ENCODE peak calls at places on chromosomes 4 and X, in eight cellular contexts. W, M, I, V, F, B, U and D are unnamed samples.

GRCh38 chrX:130386408-130386808 is 934 bp upstream of the GPR119 start:
- DNase-seq in W (no peak), M (no peak), I (no peak), V (no peak), F (no peak), B (no peak), U (no peak), D (no peak)

GRCh38 chr4:152220201-152220666 is 315.7 kb downstream of the FBXW7 start:
- DNase-seq in W (no peak), M (no peak), I (no peak), V (no peak), F (no peak), B (no peak), U (no peak), D (no peak)

GRCh38 chr4:5943561-5943960 is 50.7 kb upstream of the CRMP1 start:
- DNase-seq in W (no peak), M (no peak), I (no peak), V (no peak), F (no peak), B (no peak), U (no peak), D (no peak)

GRCh38 chr4:185559913-185560281 is 24.6 kb upstream of the PDLIM3 start:
- DNase-seq in W (no peak), M (no peak), I (no peak), V (no peak), F (no peak), B (no peak), U (no peak), D (no peak)

GRCh38 chr4:184848510-184848909 is 22.7 kb upstream of the ACSL1 start:
- DNase-seq in W (no peak), M (no peak), I (no peak), V (peak), F (no peak), B (no peak), U (no peak), D (peak)

GRCh38 chr4:40121515-40121914 is 64.9 kb downstream of the N4BP2 start:
- DNase-seq in W (no peak), M (no peak), I (no peak), V (peak), F (no peak), B (no peak), U (no peak), D (peak)

GRCh38 chr4:128517739-128518510 is 230.3 kb upstream of the PGRMC2 start:
- DNase-seq in W (peak), M (no peak), I (peak), V (peak), F (peak), B (no peak), U (no peak), D (peak)

GRCh38 chrX:71493111-71493613 is 39.7 kb upstream of the OGT start:
- DNase-seq in W (no peak), M (no peak), I (no peak), V (peak), F (no peak), B (no peak), U (no peak), D (peak)

GRCh38 chrX:6660567-6661252 is 125.8 kb upstream of the VCX3A start:
- DNase-seq in W (no peak), M (no peak), I (no peak), V (no peak), F (no peak), B (no peak), U (no peak), D (no peak)